ENCODE peak calls at places on chromosomes 4 and X, in five cellular contexts. One of them, this sample, is unnamed. For H3K36me3, the result is how much of the 10 kb centered on the place peaks cover.

GRCh38 chrX:137566746-137567473 is 983 bp downstream of the ZIC3 start:
- DNase-seq in IMR-90: no peak
- DNase-seq in tibial nerve: no peak
- DNase-seq in HCT116: no peak
- DNase-seq in sigmoid colon: no peak
- DNase-seq in this sample: peak

GRCh38 chr4:83082777-83083176 is 31.8 kb downstream of the PLAC8 start:
- DNase-seq in IMR-90: no peak
- DNase-seq in tibial nerve: no peak
- DNase-seq in HCT116: no peak
- DNase-seq in sigmoid colon: no peak
- DNase-seq in this sample: no peak

GRCh38 chrX:131827935-131828334 is 195.2 kb upstream of the STK26 start:
- DNase-seq in IMR-90: no peak
- DNase-seq in tibial nerve: no peak
- DNase-seq in HCT116: no peak
- DNase-seq in sigmoid colon: no peak
- DNase-seq in this sample: no peak

GRCh38 chrX:130770615-130771014 is 132.4 kb downstream of the ENOX2 start:
- DNase-seq in IMR-90: peak
- DNase-seq in tibial nerve: no peak
- DNase-seq in HCT116: peak
- DNase-seq in sigmoid colon: no peak
- DNase-seq in this sample: no peak

GRCh38 chr4:10336471-10336870 is 120.8 kb downstream of the ZNF518B start:
- DNase-seq in IMR-90: no peak
- DNase-seq in tibial nerve: no peak
- DNase-seq in HCT116: no peak
- DNase-seq in sigmoid colon: no peak
- DNase-seq in this sample: no peak

GRCh38 chr4:921830-922331 is 10.2 kb downstream of the GAK start:
- DNase-seq in IMR-90: no peak
- DNase-seq in tibial nerve: no peak
- DNase-seq in HCT116: no peak
- DNase-seq in sigmoid colon: no peak
- DNase-seq in this sample: peak

GRCh38 chr4:15855804-15856475 is 77.8 kb downstream of the CD38 start:
- DNase-seq in IMR-90: no peak
- DNase-seq in tibial nerve: peak
- DNase-seq in HCT116: no peak
- DNase-seq in sigmoid colon: peak
- DNase-seq in this sample: peak

GRCh38 chr4:139794158-139794954 is 128.7 kb downstream of the MGST2 start:
- DNase-seq in IMR-90: peak
- DNase-seq in tibial nerve: peak
- DNase-seq in HCT116: no peak
- DNase-seq in sigmoid colon: no peak
- DNase-seq in this sample: no peak

GRCh38 chr4:145984563-145984962 is 45.9 kb upstream of the ZNF827 start:
- DNase-seq in IMR-90: no peak
- DNase-seq in tibial nerve: no peak
- DNase-seq in HCT116: no peak
- DNase-seq in sigmoid colon: no peak
- DNase-seq in this sample: no peak

GRCh38 chrX:120213438-120214265 is 37.0 kb upstream of the ZBTB33 start:
- DNase-seq in IMR-90: peak
- DNase-seq in tibial nerve: peak
- DNase-seq in HCT116: peak
- DNase-seq in sigmoid colon: no peak
- DNase-seq in this sample: no peak

GRCh38 chr4:81215219-81215892 is at the start of gene PRKG2:
- DNase-seq in IMR-90: no peak
- DNase-seq in tibial nerve: no peak
- DNase-seq in HCT116: no peak
- DNase-seq in sigmoid colon: no peak
- DNase-seq in this sample: no peak

GRCh38 chrX:67779099-67779498 is 235.3 kb downstream of the AR start:
- DNase-seq in IMR-90: no peak
- DNase-seq in tibial nerve: no peak
- DNase-seq in HCT116: no peak
- DNase-seq in sigmoid colon: no peak
- DNase-seq in this sample: no peak

GRCh38 chr4:183602444-183603102 is 56.4 kb downstream of the RWDD4 start:
- DNase-seq in IMR-90: peak
- DNase-seq in tibial nerve: no peak
- DNase-seq in HCT116: no peak
- DNase-seq in sigmoid colon: no peak
- DNase-seq in this sample: no peak

GRCh38 chrX:46325312-46325877 is 219.8 kb downstream of the ZNF674 start:
- DNase-seq in IMR-90: peak
- DNase-seq in tibial nerve: no peak
- DNase-seq in HCT116: peak
- DNase-seq in sigmoid colon: no peak
- DNase-seq in this sample: peak

GRCh38 chrX:121114691-121115090 is 67.3 kb downstream of the GLUD2 start:
- DNase-seq in IMR-90: no peak
- DNase-seq in tibial nerve: no peak
- DNase-seq in HCT116: no peak
- DNase-seq in sigmoid colon: no peak
- DNase-seq in this sample: no peak

GRCh38 chr4:132382243-132382642 is 766.9 kb upstream of the PCDH10 start:
- DNase-seq in IMR-90: no peak
- DNase-seq in tibial nerve: no peak
- DNase-seq in HCT116: no peak
- DNase-seq in sigmoid colon: no peak
- DNase-seq in this sample: no peak

GRCh38 chr4:92270908-92271307 is 32.9 kb upstream of the GRID2 start:
- DNase-seq in IMR-90: no peak
- DNase-seq in tibial nerve: no peak
- DNase-seq in HCT116: peak
- DNase-seq in sigmoid colon: no peak
- DNase-seq in this sample: no peak

GRCh38 chr4:85929926-85930325 is 429.9 kb downstream of the MAPK10 start:
- DNase-seq in IMR-90: no peak
- DNase-seq in tibial nerve: no peak
- DNase-seq in HCT116: no peak
- DNase-seq in sigmoid colon: no peak
- DNase-seq in this sample: peak

GRCh38 chr4:11698846-11699590 is 270.3 kb upstream of the HS3ST1 start:
- DNase-seq in IMR-90: peak
- DNase-seq in tibial nerve: no peak
- DNase-seq in HCT116: peak
- DNase-seq in sigmoid colon: no peak
- DNase-seq in this sample: no peak

GRCh38 chr4:181376058-181376457 is 867.1 kb upstream of the TENM3 start:
- DNase-seq in IMR-90: no peak
- DNase-seq in tibial nerve: no peak
- DNase-seq in HCT116: no peak
- DNase-seq in sigmoid colon: no peak
- DNase-seq in this sample: peak

GRCh38 chrX:130304587-130305368 is 34.9 kb upstream of the SLC25A14 start:
- DNase-seq in IMR-90: no peak
- DNase-seq in tibial nerve: no peak
- DNase-seq in HCT116: no peak
- DNase-seq in sigmoid colon: no peak
- DNase-seq in this sample: no peak

GRCh38 chrX:7139202-7140081 is 8.1 kb upstream of the STS start:
- DNase-seq in IMR-90: peak
- DNase-seq in tibial nerve: no peak
- DNase-seq in HCT116: no peak
- DNase-seq in sigmoid colon: no peak
- DNase-seq in this sample: no peak

GRCh38 chrX:131650637-131651410 is 107.0 kb downstream of the OR13H1 start:
- DNase-seq in IMR-90: no peak
- DNase-seq in tibial nerve: no peak
- DNase-seq in HCT116: no peak
- DNase-seq in sigmoid colon: no peak
- DNase-seq in this sample: no peak

GRCh38 chr4:94408549-94409374 is 43.0 kb upstream of the PDLIM5 start:
- DNase-seq in IMR-90: peak
- DNase-seq in tibial nerve: no peak
- DNase-seq in HCT116: no peak
- DNase-seq in sigmoid colon: no peak
- DNase-seq in this sample: no peak

GRCh38 chr4:90572996-90573395 is 445.8 kb downstream of the CCSER1 start:
- DNase-seq in IMR-90: no peak
- DNase-seq in tibial nerve: no peak
- DNase-seq in HCT116: no peak
- DNase-seq in sigmoid colon: no peak
- DNase-seq in this sample: no peak

GRCh38 chr4:23484689-23485088 is 405.2 kb downstream of the PPARGC1A start:
- DNase-seq in IMR-90: no peak
- DNase-seq in tibial nerve: no peak
- DNase-seq in HCT116: no peak
- DNase-seq in sigmoid colon: no peak
- DNase-seq in this sample: no peak

GRCh38 chrX:150767475-150768131 is 74.4 kb downstream of the MTMR1 start:
- DNase-seq in IMR-90: peak
- DNase-seq in tibial nerve: no peak
- DNase-seq in HCT116: no peak
- DNase-seq in sigmoid colon: no peak
- DNase-seq in this sample: peak

GRCh38 chr4:142961866-142962265 is 115.8 kb upstream of the INPP4B start:
- DNase-seq in IMR-90: no peak
- DNase-seq in tibial nerve: peak
- DNase-seq in HCT116: no peak
- DNase-seq in sigmoid colon: no peak
- DNase-seq in this sample: no peak

GRCh38 chr4:46146993-46147392 is 23.1 kb upstream of the GABRG1 start:
- DNase-seq in IMR-90: no peak
- DNase-seq in tibial nerve: no peak
- DNase-seq in HCT116: no peak
- DNase-seq in sigmoid colon: no peak
- DNase-seq in this sample: no peak

GRCh38 chr4:76867880-76868655 is 29.9 kb downstream of the SOWAHB start:
- DNase-seq in IMR-90: no peak
- DNase-seq in tibial nerve: no peak
- DNase-seq in HCT116: no peak
- DNase-seq in sigmoid colon: no peak
- DNase-seq in this sample: no peak
- H3K4me3 ChIP-seq in IMR-90: no peak
- H3K4me3 ChIP-seq in tibial nerve: no peak
- H3K4me3 ChIP-seq in HCT116: no peak
- H3K4me3 ChIP-seq in sigmoid colon: no peak
- H3K4me3 ChIP-seq in this sample: no peak

GRCh38 chr4:89009653-89010369 is 47.2 kb downstream of the FAM13A start:
- DNase-seq in IMR-90: no peak
- DNase-seq in tibial nerve: no peak
- DNase-seq in HCT116: no peak
- DNase-seq in sigmoid colon: no peak
- DNase-seq in this sample: no peak
- H3K36me3 ChIP-seq in IMR-90: under half
- H3K36me3 ChIP-seq in tibial nerve: under half
- H3K36me3 ChIP-seq in HCT116: under half
- H3K36me3 ChIP-seq in sigmoid colon: under half
- H3K36me3 ChIP-seq in this sample: under half

GRCh38 chr4:56466910-56467283 is 520 bp upstream of the SRP72 start:
- DNase-seq in IMR-90: no peak
- DNase-seq in tibial nerve: no peak
- DNase-seq in HCT116: no peak
- DNase-seq in sigmoid colon: no peak
- DNase-seq in this sample: no peak

GRCh38 chr4:56464581-56464980 is 2.8 kb upstream of the SRP72 start:
- DNase-seq in IMR-90: no peak
- DNase-seq in tibial nerve: no peak
- DNase-seq in HCT116: no peak
- DNase-seq in sigmoid colon: no peak
- DNase-seq in this sample: no peak

GRCh38 chr4:56463711-56464110 is 3.7 kb upstream of the SRP72 start:
- DNase-seq in IMR-90: no peak
- DNase-seq in tibial nerve: no peak
- DNase-seq in HCT116: no peak
- DNase-seq in sigmoid colon: no peak
- DNase-seq in this sample: no peak

GRCh38 chr4:56467284-56468096 is at the start of gene SRP72:
- DNase-seq in IMR-90: peak
- DNase-seq in tibial nerve: peak
- DNase-seq in HCT116: peak
- DNase-seq in sigmoid colon: peak
- DNase-seq in this sample: peak

GRCh38 chr4:56465599-56466295 is 1.7 kb upstream of the SRP72 start:
- DNase-seq in IMR-90: peak
- DNase-seq in tibial nerve: no peak
- DNase-seq in HCT116: no peak
- DNase-seq in sigmoid colon: no peak
- DNase-seq in this sample: no peak
- H3K4me3 ChIP-seq in IMR-90: peak
- H3K4me3 ChIP-seq in tibial nerve: peak
- H3K4me3 ChIP-seq in HCT116: peak
- H3K4me3 ChIP-seq in sigmoid colon: peak
- H3K4me3 ChIP-seq in this sample: peak

DNA sequence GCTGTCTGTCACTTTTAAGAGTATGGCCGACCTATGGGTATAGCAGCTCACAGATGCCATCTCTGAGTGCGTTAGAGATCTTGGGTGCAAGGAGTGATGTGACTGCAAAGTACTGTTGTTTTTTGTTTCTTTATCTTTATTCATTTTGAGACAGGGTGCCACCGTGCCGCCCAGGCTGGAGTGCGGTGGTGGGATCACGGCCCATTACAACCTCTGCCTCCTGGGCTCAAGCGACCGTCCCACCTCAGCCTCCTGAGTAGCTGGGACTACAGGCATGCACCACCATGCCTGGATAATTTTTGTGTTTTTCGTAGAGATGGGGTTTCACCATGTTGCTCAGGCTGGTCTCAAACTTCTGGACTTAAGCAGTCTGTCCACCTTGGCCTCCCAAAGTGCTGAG is 71.4 kb downstream of the CCKAR start:
- DNase-seq in IMR-90: no peak
- DNase-seq in tibial nerve: no peak
- DNase-seq in HCT116: no peak
- DNase-seq in sigmoid colon: no peak
- DNase-seq in this sample: no peak
- H3K36me3 ChIP-seq in IMR-90: under half
- H3K36me3 ChIP-seq in tibial nerve: under half
- H3K36me3 ChIP-seq in HCT116: under half
- H3K36me3 ChIP-seq in sigmoid colon: under half
- H3K36me3 ChIP-seq in this sample: under half

GRCh38 chrX:40148439-40149285 is 50.9 kb upstream of the BCOR start:
- DNase-seq in IMR-90: no peak
- DNase-seq in tibial nerve: no peak
- DNase-seq in HCT116: no peak
- DNase-seq in sigmoid colon: no peak
- DNase-seq in this sample: no peak

GRCh38 chrX:40147399-40148188 is 49.8 kb upstream of the BCOR start:
- DNase-seq in IMR-90: no peak
- DNase-seq in tibial nerve: no peak
- DNase-seq in HCT116: no peak
- DNase-seq in sigmoid colon: no peak
- DNase-seq in this sample: no peak

GRCh38 chrX:40149286-40150175 is 51.8 kb upstream of the BCOR start:
- DNase-seq in IMR-90: no peak
- DNase-seq in tibial nerve: no peak
- DNase-seq in HCT116: no peak
- DNase-seq in sigmoid colon: no peak
- DNase-seq in this sample: no peak

GRCh38 chrX:40146471-40147398 is 49.0 kb upstream of the BCOR start:
- DNase-seq in IMR-90: peak
- DNase-seq in tibial nerve: no peak
- DNase-seq in HCT116: no peak
- DNase-seq in sigmoid colon: peak
- DNase-seq in this sample: no peak

GRCh38 chrX:40148189-40148438 is 50.4 kb upstream of the BCOR start:
- DNase-seq in IMR-90: no peak
- DNase-seq in tibial nerve: no peak
- DNase-seq in HCT116: no peak
- DNase-seq in sigmoid colon: no peak
- DNase-seq in this sample: no peak
- H3K4me3 ChIP-seq in IMR-90: no peak
- H3K4me3 ChIP-seq in tibial nerve: no peak
- H3K4me3 ChIP-seq in HCT116: no peak
- H3K4me3 ChIP-seq in sigmoid colon: no peak
- H3K4me3 ChIP-seq in this sample: no peak